ENCODE peak calls at places on chromosomes 1 and 21, in ten cellular contexts. One of them, this sample, is unnamed.

GRCh38 chr1:94983343-94983742 is 56.4 kb upstream of the CNN3 start:
- DNase-seq in left lung: no peak
- DNase-seq in psoas muscle: no peak
- DNase-seq in PC-9: peak; percentile 50
- DNase-seq in transverse colon: peak; percentile 43
- DNase-seq in cardiac muscle cell: peak; percentile 71
- DNase-seq in astrocyte of the cerebellum: no peak
- DNase-seq in fibroblast of pulmonary artery: peak; percentile 71
- DNase-seq in body of pancreas: no peak
- DNase-seq in prostate gland: no peak
- DNase-seq in this sample: peak; percentile 82

GRCh38 chr1:193707271-193708015 is 521.0 kb upstream of the B3GALT2 start:
- DNase-seq in left lung: no peak
- DNase-seq in psoas muscle: no peak
- DNase-seq in PC-9: no peak
- DNase-seq in transverse colon: no peak
- DNase-seq in cardiac muscle cell: peak; percentile 37
- DNase-seq in astrocyte of the cerebellum: peak; percentile 8
- DNase-seq in fibroblast of pulmonary artery: peak; percentile 16
- DNase-seq in body of pancreas: no peak
- DNase-seq in prostate gland: no peak
- DNase-seq in this sample: peak; percentile 92

GRCh38 chr1:65979645-65980044 is 186.9 kb downstream of the PDE4B start:
- DNase-seq in left lung: no peak
- DNase-seq in psoas muscle: no peak
- DNase-seq in PC-9: no peak
- DNase-seq in transverse colon: no peak
- DNase-seq in cardiac muscle cell: no peak
- DNase-seq in astrocyte of the cerebellum: no peak
- DNase-seq in fibroblast of pulmonary artery: no peak
- DNase-seq in body of pancreas: no peak
- DNase-seq in prostate gland: no peak
- DNase-seq in this sample: no peak

GRCh38 chr1:40806724-40807675 is 23.4 kb downstream of the KCNQ4 start:
- DNase-seq in left lung: no peak
- DNase-seq in psoas muscle: no peak
- DNase-seq in PC-9: no peak
- DNase-seq in transverse colon: no peak
- DNase-seq in cardiac muscle cell: peak; percentile 45
- DNase-seq in astrocyte of the cerebellum: no peak
- DNase-seq in fibroblast of pulmonary artery: no peak
- DNase-seq in body of pancreas: no peak
- DNase-seq in prostate gland: no peak
- DNase-seq in this sample: no peak

GRCh38 chr1:21703318-21703963 is 34.3 kb upstream of the RAP1GAP start:
- DNase-seq in left lung: no peak
- DNase-seq in psoas muscle: no peak
- DNase-seq in PC-9: no peak
- DNase-seq in transverse colon: no peak
- DNase-seq in cardiac muscle cell: peak; percentile 63
- DNase-seq in astrocyte of the cerebellum: peak; percentile 52
- DNase-seq in fibroblast of pulmonary artery: peak; percentile 68
- DNase-seq in body of pancreas: no peak
- DNase-seq in prostate gland: no peak
- DNase-seq in this sample: peak; percentile 38

GRCh38 chr1:41236781-41237180 is 5.3 kb downstream of the SCMH1 start:
- DNase-seq in left lung: no peak
- DNase-seq in psoas muscle: no peak
- DNase-seq in PC-9: no peak
- DNase-seq in transverse colon: no peak
- DNase-seq in cardiac muscle cell: no peak
- DNase-seq in astrocyte of the cerebellum: peak; percentile 37
- DNase-seq in fibroblast of pulmonary artery: no peak
- DNase-seq in body of pancreas: no peak
- DNase-seq in prostate gland: no peak
- DNase-seq in this sample: no peak

GRCh38 chr1:113835686-113836290 is 23.5 kb upstream of the RSBN1 start:
- DNase-seq in left lung: no peak
- DNase-seq in psoas muscle: no peak
- DNase-seq in PC-9: peak; percentile 54
- DNase-seq in transverse colon: no peak
- DNase-seq in cardiac muscle cell: peak; percentile 75
- DNase-seq in astrocyte of the cerebellum: peak; percentile 49
- DNase-seq in fibroblast of pulmonary artery: peak; percentile 79
- DNase-seq in body of pancreas: no peak
- DNase-seq in prostate gland: no peak
- DNase-seq in this sample: peak; percentile 60

GRCh38 chr1:46446646-46447498 is 42.8 kb upstream of the DMBX1 start:
- DNase-seq in left lung: peak; percentile 64
- DNase-seq in psoas muscle: peak; percentile 86
- DNase-seq in PC-9: peak; percentile 54
- DNase-seq in transverse colon: peak; percentile 86
- DNase-seq in cardiac muscle cell: peak; percentile 80
- DNase-seq in astrocyte of the cerebellum: peak; percentile 41
- DNase-seq in fibroblast of pulmonary artery: peak; percentile 73
- DNase-seq in body of pancreas: peak; percentile 85
- DNase-seq in prostate gland: peak; percentile 63
- DNase-seq in this sample: peak; percentile 62

GRCh38 chr1:44848456-44849181 is 5.6 kb upstream of the PTCH2 start:
- DNase-seq in left lung: no peak
- DNase-seq in psoas muscle: peak; percentile 17
- DNase-seq in PC-9: no peak
- DNase-seq in transverse colon: no peak
- DNase-seq in cardiac muscle cell: peak; percentile 38
- DNase-seq in astrocyte of the cerebellum: no peak
- DNase-seq in fibroblast of pulmonary artery: peak; percentile 36
- DNase-seq in body of pancreas: no peak
- DNase-seq in prostate gland: no peak
- DNase-seq in this sample: no peak

GRCh38 chr1:240906477-240906876 is 294.5 kb upstream of the GREM2 start:
- DNase-seq in left lung: no peak
- DNase-seq in psoas muscle: no peak
- DNase-seq in PC-9: no peak
- DNase-seq in transverse colon: peak; percentile 44
- DNase-seq in cardiac muscle cell: no peak
- DNase-seq in astrocyte of the cerebellum: peak; percentile 6
- DNase-seq in fibroblast of pulmonary artery: peak; percentile 0
- DNase-seq in body of pancreas: peak; percentile 21
- DNase-seq in prostate gland: no peak
- DNase-seq in this sample: no peak

GRCh38 chr1:18872071-18872611 is 12.7 kb upstream of the TAS1R2 start:
- DNase-seq in left lung: no peak
- DNase-seq in psoas muscle: no peak
- DNase-seq in PC-9: no peak
- DNase-seq in transverse colon: no peak
- DNase-seq in cardiac muscle cell: no peak
- DNase-seq in astrocyte of the cerebellum: no peak
- DNase-seq in fibroblast of pulmonary artery: no peak
- DNase-seq in body of pancreas: no peak
- DNase-seq in prostate gland: no peak
- DNase-seq in this sample: no peak

GRCh38 chr1:227766015-227766634 is 30.9 kb downstream of the SNAP47 start:
- DNase-seq in left lung: no peak
- DNase-seq in psoas muscle: no peak
- DNase-seq in PC-9: peak; percentile 90
- DNase-seq in transverse colon: peak; percentile 68
- DNase-seq in cardiac muscle cell: no peak
- DNase-seq in astrocyte of the cerebellum: no peak
- DNase-seq in fibroblast of pulmonary artery: no peak
- DNase-seq in body of pancreas: peak; percentile 65
- DNase-seq in prostate gland: no peak
- DNase-seq in this sample: no peak

GRCh38 chr21:37780991-37781983 is 135.0 kb downstream of the KCNJ6 start:
- DNase-seq in left lung: no peak
- DNase-seq in psoas muscle: no peak
- DNase-seq in PC-9: no peak
- DNase-seq in transverse colon: no peak
- DNase-seq in cardiac muscle cell: no peak
- DNase-seq in astrocyte of the cerebellum: no peak
- DNase-seq in fibroblast of pulmonary artery: no peak
- DNase-seq in body of pancreas: no peak
- DNase-seq in prostate gland: no peak
- DNase-seq in this sample: no peak

GRCh38 chr1:17014671-17015567 is 3.2 kb upstream of the ATP13A2 start:
- DNase-seq in left lung: peak; percentile 4
- DNase-seq in psoas muscle: no peak
- DNase-seq in PC-9: no peak
- DNase-seq in transverse colon: no peak
- DNase-seq in cardiac muscle cell: no peak
- DNase-seq in astrocyte of the cerebellum: no peak
- DNase-seq in fibroblast of pulmonary artery: peak; percentile 10
- DNase-seq in body of pancreas: peak; percentile 2
- DNase-seq in prostate gland: no peak
- DNase-seq in this sample: no peak

GRCh38 chr1:3924186-3924815 is 24.2 kb upstream of the C1orf174 start:
- DNase-seq in left lung: peak; percentile 22
- DNase-seq in psoas muscle: no peak
- DNase-seq in PC-9: no peak
- DNase-seq in transverse colon: no peak
- DNase-seq in cardiac muscle cell: no peak
- DNase-seq in astrocyte of the cerebellum: no peak
- DNase-seq in fibroblast of pulmonary artery: no peak
- DNase-seq in body of pancreas: no peak
- DNase-seq in prostate gland: no peak
- DNase-seq in this sample: no peak

GRCh38 chr1:226309398-226310122 is 596 bp upstream of the LIN9 start:
- DNase-seq in left lung: no peak
- DNase-seq in psoas muscle: no peak
- DNase-seq in PC-9: no peak
- DNase-seq in transverse colon: no peak
- DNase-seq in cardiac muscle cell: peak; percentile 24
- DNase-seq in astrocyte of the cerebellum: no peak
- DNase-seq in fibroblast of pulmonary artery: peak; percentile 10
- DNase-seq in body of pancreas: no peak
- DNase-seq in prostate gland: no peak
- DNase-seq in this sample: no peak
- TF ChIP-seq CTCF in left lung: no peak
- TF ChIP-seq CTCF in psoas muscle: no peak
- TF ChIP-seq CTCF in PC-9: no peak
- TF ChIP-seq CTCF in transverse colon: peak; percentile 35
- TF ChIP-seq CTCF in cardiac muscle cell: no peak
- TF ChIP-seq CTCF in astrocyte of the cerebellum: no peak
- TF ChIP-seq CTCF in fibroblast of pulmonary artery: peak; percentile 7
- TF ChIP-seq CTCF in body of pancreas: no peak
- TF ChIP-seq CTCF in prostate gland: peak; percentile 39
- TF ChIP-seq CTCF in this sample: peak; percentile 24

GRCh38 chr1:14755518-14756252 is 157.2 kb downstream of the KAZN start:
- DNase-seq in left lung: no peak
- DNase-seq in psoas muscle: no peak
- DNase-seq in PC-9: no peak
- DNase-seq in transverse colon: no peak
- DNase-seq in cardiac muscle cell: no peak
- DNase-seq in astrocyte of the cerebellum: no peak
- DNase-seq in fibroblast of pulmonary artery: no peak
- DNase-seq in body of pancreas: no peak
- DNase-seq in prostate gland: no peak
- DNase-seq in this sample: peak; percentile 55
- H3K4me3 ChIP-seq in left lung: no peak overlapping the region
- H3K4me3 ChIP-seq in psoas muscle: no peak overlapping the region
- H3K4me3 ChIP-seq in PC-9: no peak overlapping the region
- H3K4me3 ChIP-seq in transverse colon: no peak overlapping the region
- H3K4me3 ChIP-seq in cardiac muscle cell: no peak overlapping the region
- H3K4me3 ChIP-seq in astrocyte of the cerebellum: no peak overlapping the region
- H3K4me3 ChIP-seq in fibroblast of pulmonary artery: no peak overlapping the region
- H3K4me3 ChIP-seq in body of pancreas: no peak overlapping the region
- H3K4me3 ChIP-seq in prostate gland: no peak overlapping the region
- H3K4me3 ChIP-seq in this sample: no peak overlapping the region

GRCh38 chr1:233227930-233228465 is 67.5 kb downstream of the PCNX2 start:
- DNase-seq in left lung: no peak
- DNase-seq in psoas muscle: no peak
- DNase-seq in PC-9: no peak
- DNase-seq in transverse colon: no peak
- DNase-seq in cardiac muscle cell: no peak
- DNase-seq in astrocyte of the cerebellum: no peak
- DNase-seq in fibroblast of pulmonary artery: no peak
- DNase-seq in body of pancreas: no peak
- DNase-seq in prostate gland: no peak
- DNase-seq in this sample: no peak
- TF ChIP-seq CTCF in left lung: no peak
- TF ChIP-seq CTCF in psoas muscle: no peak
- TF ChIP-seq CTCF in PC-9: no peak
- TF ChIP-seq CTCF in transverse colon: no peak
- TF ChIP-seq CTCF in cardiac muscle cell: no peak
- TF ChIP-seq CTCF in astrocyte of the cerebellum: no peak
- TF ChIP-seq CTCF in fibroblast of pulmonary artery: no peak
- TF ChIP-seq CTCF in body of pancreas: no peak
- TF ChIP-seq CTCF in prostate gland: no peak
- TF ChIP-seq CTCF in this sample: no peak

GRCh38 chr1:155061381-155062150 is 2.0 kb upstream of the EFNA4 start:
- DNase-seq in left lung: peak; percentile 82
- DNase-seq in psoas muscle: peak; percentile 94
- DNase-seq in PC-9: peak; percentile 72
- DNase-seq in transverse colon: peak; percentile 95
- DNase-seq in cardiac muscle cell: peak; percentile 89
- DNase-seq in astrocyte of the cerebellum: peak; percentile 50
- DNase-seq in fibroblast of pulmonary artery: peak; percentile 85
- DNase-seq in body of pancreas: peak; percentile 89
- DNase-seq in prostate gland: peak; percentile 71
- DNase-seq in this sample: peak; percentile 74

GRCh38 chr1:155062702-155063411 is 683 bp upstream of the EFNA4 start:
- DNase-seq in left lung: no peak
- DNase-seq in psoas muscle: no peak
- DNase-seq in PC-9: no peak
- DNase-seq in transverse colon: peak; percentile 84
- DNase-seq in cardiac muscle cell: peak; percentile 60
- DNase-seq in astrocyte of the cerebellum: no peak
- DNase-seq in fibroblast of pulmonary artery: peak; percentile 40
- DNase-seq in body of pancreas: peak; percentile 75
- DNase-seq in prostate gland: peak; percentile 54
- DNase-seq in this sample: peak; percentile 18

GRCh38 chr1:155060736-155061135 is 2.8 kb upstream of the EFNA4 start:
- DNase-seq in left lung: no peak
- DNase-seq in psoas muscle: no peak
- DNase-seq in PC-9: no peak
- DNase-seq in transverse colon: no peak
- DNase-seq in cardiac muscle cell: no peak
- DNase-seq in astrocyte of the cerebellum: no peak
- DNase-seq in fibroblast of pulmonary artery: no peak
- DNase-seq in body of pancreas: no peak
- DNase-seq in prostate gland: no peak
- DNase-seq in this sample: no peak

GRCh38 chr1:155063550-155064108 is at the start of gene EFNA4:
- DNase-seq in left lung: peak; percentile 91
- DNase-seq in psoas muscle: peak; percentile 86
- DNase-seq in PC-9: peak; percentile 79
- DNase-seq in transverse colon: peak; percentile 93
- DNase-seq in cardiac muscle cell: peak; percentile 82
- DNase-seq in astrocyte of the cerebellum: peak; percentile 59
- DNase-seq in fibroblast of pulmonary artery: peak; percentile 84
- DNase-seq in body of pancreas: peak; percentile 85
- DNase-seq in prostate gland: peak; percentile 89
- DNase-seq in this sample: peak; percentile 82

DNA sequence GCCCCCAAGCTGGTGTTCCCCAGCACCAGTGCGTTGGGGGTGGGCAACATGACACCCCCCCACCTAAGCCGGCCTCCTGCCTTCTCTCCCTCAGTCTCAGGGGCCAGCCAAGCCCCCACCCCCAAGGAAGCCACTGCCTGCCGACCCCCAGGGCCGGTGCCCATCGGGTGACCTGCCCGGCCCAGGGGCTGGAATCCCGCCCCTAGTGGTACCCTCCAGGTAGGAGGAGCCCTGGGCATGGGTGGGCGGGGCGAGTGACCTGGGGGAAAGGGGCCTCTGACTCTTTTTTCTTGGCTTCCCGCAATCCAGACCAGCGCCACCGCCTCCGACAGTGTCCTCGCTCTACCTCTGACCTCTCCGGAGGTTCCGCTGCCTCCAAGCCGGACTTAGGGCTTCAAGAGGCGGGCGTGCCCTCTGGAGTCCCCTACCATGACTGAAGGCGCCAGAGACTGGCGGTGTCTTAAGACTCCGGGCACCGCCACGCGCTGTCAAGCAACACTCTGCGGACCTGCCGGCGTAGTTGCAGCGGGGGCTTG is 1.3 kb upstream of the EFNA4 start:
- DNase-seq in left lung: no peak
- DNase-seq in psoas muscle: no peak
- DNase-seq in PC-9: no peak
- DNase-seq in transverse colon: peak; percentile 41
- DNase-seq in cardiac muscle cell: no peak
- DNase-seq in astrocyte of the cerebellum: no peak
- DNase-seq in fibroblast of pulmonary artery: no peak
- DNase-seq in body of pancreas: no peak
- DNase-seq in prostate gland: no peak
- DNase-seq in this sample: no peak
- H3K4me3 ChIP-seq in left lung: no peak overlapping the region
- H3K4me3 ChIP-seq in psoas muscle: peak overlapping the region; percentile 97
- H3K4me3 ChIP-seq in PC-9: no peak overlapping the region
- H3K4me3 ChIP-seq in transverse colon: no peak overlapping the region
- H3K4me3 ChIP-seq in cardiac muscle cell: peak overlapping the region; percentile 91
- H3K4me3 ChIP-seq in astrocyte of the cerebellum: no peak overlapping the region
- H3K4me3 ChIP-seq in fibroblast of pulmonary artery: no peak overlapping the region
- H3K4me3 ChIP-seq in body of pancreas: no peak overlapping the region
- H3K4me3 ChIP-seq in prostate gland: no peak overlapping the region
- H3K4me3 ChIP-seq in this sample: no peak overlapping the region